ENCODE peak calls at places on chromosome 21, in five cellular contexts. B is H9, K is neuronal stem cell, O is H1, Q is trophoblast cell. P is an unnamed sample.

GRCh38 chr21:35349378-35350080 is 300.4 kb upstream of the RUNX1 start:
- DNase-seq in K (no peak), O (no peak), B (no peak), Q (no peak), P (no peak)

GRCh38 chr21:34669149-34669879 is 520 bp downstream of the CLIC6 start:
- DNase-seq in K (peak; percentile 18), O (no peak), B (no peak), Q (no peak), P (no peak)

GRCh38 chr21:34284613-34285160 is 79.1 kb upstream of the KCNE2 start:
- DNase-seq in O (no peak), K (no peak), Q (no peak), B (no peak), P (no peak)

GRCh38 chr21:24486973-24487372 is 1120.3 kb downstream of the MRPL39 start:
- DNase-seq in Q (no peak), K (no peak), O (no peak), B (no peak), P (no peak)

GRCh38 chr21:44049182-44049581 is 37.1 kb downstream of the TRAPPC10 start:
- DNase-seq in B (no peak), O (no peak), Q (no peak), K (no peak), P (no peak)

GRCh38 chr21:34852438-34852837 is 183.6 kb downstream of the CLIC6 start:
- DNase-seq in O (no peak), K (no peak), B (no peak), Q (no peak), P (peak; percentile 47)

GRCh38 chr21:41616063-41616591 is 108.2 kb upstream of the TMPRSS2 start:
- DNase-seq in B (no peak), Q (no peak), K (no peak), O (no peak), P (no peak)

GRCh38 chr21:22020221-22020620 is 1022.0 kb downstream of the NCAM2 start:
- DNase-seq in B (no peak), Q (no peak), K (no peak), O (no peak), P (no peak)

GRCh38 chr21:16058896-16059295 is 329.1 kb downstream of the USP25 start:
- DNase-seq in B (no peak), O (no peak), K (no peak), Q (no peak), P (no peak)

GRCh38 chr21:39141502-39141901 is 41.7 kb downstream of the PSMG1 start:
- DNase-seq in O (no peak), B (no peak), Q (no peak), K (no peak), P (peak; percentile 59)

GRCh38 chr21:29656504-29657227 is 283.1 kb downstream of the GRIK1 start:
- DNase-seq in B (no peak), K (no peak), O (no peak), Q (no peak), P (peak; percentile 83)

GRCh38 chr21:14263879-14264278 is 47.9 kb downstream of the RBM11 start:
- DNase-seq in K (no peak), Q (no peak), O (no peak), B (no peak), P (no peak)

GRCh38 chr21:15126948-15127347 is 62.1 kb upstream of the NRIP1 start:
- DNase-seq in O (no peak), K (no peak), Q (no peak), B (no peak), P (no peak)

GRCh38 chr21:34693192-34693810 is 24.5 kb downstream of the CLIC6 start:
- DNase-seq in K (peak; percentile 45), O (no peak), B (peak; percentile 43), Q (peak; percentile 43), P (peak; percentile 68)

GRCh38 chr21:17679002-17679600 is 66.4 kb upstream of the BTG3 start:
- DNase-seq in Q (no peak), O (no peak), K (peak; percentile 33), B (no peak), P (peak; percentile 77)

GRCh38 chr21:34344584-34344983 is 19.2 kb upstream of the KCNE2 start:
- DNase-seq in Q (no peak), O (no peak), B (no peak), K (no peak), P (peak; percentile 38)

GRCh38 chr21:15199414-15199813 is 134.6 kb upstream of the NRIP1 start:
- DNase-seq in O (no peak), Q (peak; percentile 89), K (no peak), B (no peak), P (no peak)

GRCh38 chr21:43827015-43827611 is 37.7 kb downstream of the RRP1 start:
- DNase-seq in K (no peak), Q (no peak), B (no peak), O (no peak), P (peak; percentile 61)

GRCh38 chr21:35529141-35529863 is 480.2 kb upstream of the RUNX1 start:
- DNase-seq in O (no peak), Q (no peak), K (no peak), B (no peak), P (peak; percentile 36)

GRCh38 chr21:46550511-46550941 is 54.4 kb downstream of the S100B start:
- DNase-seq in K (no peak), O (no peak), Q (no peak), B (no peak), P (no peak)

GRCh38 chr21:25362375-25363267 is 244.7 kb downstream of the MRPL39 start:
- DNase-seq in O (no peak), B (no peak), Q (no peak), K (no peak), P (no peak)

GRCh38 chr21:34243562-34243961 is 120.2 kb upstream of the KCNE2 start:
- DNase-seq in K (no peak), B (peak; percentile 58), O (no peak), Q (no peak), P (peak; percentile 27)

GRCh38 chr21:29217818-29218252 is 80.9 kb upstream of the BACH1 start:
- DNase-seq in K (no peak), Q (no peak), O (no peak), B (no peak), P (peak; percentile 96)

GRCh38 chr21:35226302-35226701 is 177.2 kb upstream of the RUNX1 start:
- DNase-seq in Q (no peak), B (no peak), O (no peak), K (no peak), P (peak; percentile 68)

DNA sequence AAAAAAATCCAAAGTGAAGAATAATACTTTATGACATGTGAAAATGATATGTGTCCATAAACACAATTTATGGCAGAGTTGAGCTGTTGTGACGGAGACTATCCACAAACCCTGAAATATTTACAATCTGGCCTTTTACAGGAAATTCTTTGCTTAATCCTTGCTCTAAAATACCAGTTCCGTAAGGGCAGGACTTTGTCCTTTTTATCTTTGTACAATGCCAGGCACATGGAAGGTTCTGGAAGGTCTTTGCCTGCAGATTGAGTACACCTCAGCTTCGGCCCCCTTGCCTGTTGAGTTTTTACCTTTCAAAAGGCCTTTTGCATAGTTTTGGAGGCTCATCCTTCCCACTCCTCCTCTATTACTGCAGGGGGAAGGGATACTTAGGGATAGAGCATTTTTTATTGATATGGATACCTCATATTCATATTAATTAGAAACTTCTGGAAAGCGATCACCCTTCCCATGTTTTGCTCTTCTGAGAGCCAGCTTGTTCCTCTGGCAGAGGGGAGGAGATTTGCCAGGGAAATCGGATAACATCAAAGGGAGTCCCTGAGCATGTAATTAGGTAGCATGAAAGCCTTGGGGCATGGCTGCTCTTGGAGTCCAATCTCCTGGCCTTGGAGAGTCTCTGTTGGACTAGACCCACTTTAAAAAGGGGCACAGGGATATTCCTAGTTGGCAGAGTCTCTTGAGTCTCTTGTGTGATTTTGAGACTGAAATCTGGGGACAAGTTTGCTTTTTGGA is 217.1 kb downstream of the KCNJ6 start:
- DNase-seq in B (no peak), O (no peak), K (no peak), Q (no peak), P (no peak)
- H2BK12ac ChIP-seq in B (no peak overlapping the region), O (no peak overlapping the region), K (no peak overlapping the region), Q (no peak overlapping the region), P (no peak overlapping the region)

DNA sequence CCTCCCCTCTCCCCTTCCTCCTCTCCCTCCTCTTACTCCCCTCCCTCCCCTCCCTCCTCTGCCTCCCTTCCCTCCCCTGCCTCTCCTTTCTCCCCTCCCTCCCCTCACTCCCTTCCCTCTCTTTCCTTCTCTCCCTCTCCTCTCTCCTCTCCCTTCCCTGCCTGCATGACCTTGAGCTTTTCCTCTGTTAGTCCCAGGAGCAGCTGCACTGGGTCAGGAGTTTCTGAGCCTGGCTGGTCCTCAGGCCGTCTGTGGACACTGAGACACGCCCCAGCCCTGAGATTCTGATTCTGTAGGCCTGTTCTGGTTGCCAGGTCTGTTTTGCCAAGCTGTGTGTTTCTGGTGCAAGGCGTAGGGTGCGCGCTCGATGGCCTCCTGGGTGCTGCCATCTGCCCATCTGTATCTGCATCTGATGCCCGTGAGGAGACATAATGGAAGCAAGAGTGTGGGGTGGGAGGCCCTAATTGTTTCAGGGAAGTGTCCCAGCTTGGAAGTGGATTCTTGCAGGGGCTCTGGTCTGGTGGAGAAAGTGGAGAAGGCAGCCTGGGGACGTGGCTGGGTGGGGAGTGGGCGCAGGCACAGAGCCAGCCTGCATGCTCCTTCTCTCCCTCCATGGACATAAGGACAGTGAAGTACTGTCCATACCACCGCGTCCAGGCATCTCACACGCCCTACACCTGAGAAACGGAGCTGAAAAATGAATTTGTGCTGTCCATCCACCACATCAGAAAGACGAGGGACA is 97.2 kb downstream of the WDR4 start:
- DNase-seq in Q (no peak), B (no peak), O (no peak), K (no peak), P (no peak)
- H2AK5ac ChIP-seq in Q (peak overlapping the region; percentile 9), B (no peak overlapping the region), O (peak overlapping the region; percentile 77), K (no peak overlapping the region), P (no peak overlapping the region)

GRCh38 chr21:37337179-37337578 is 29.4 kb upstream of the DYRK1A start:
- DNase-seq in B (no peak), Q (no peak), O (no peak), K (no peak), P (no peak)
- H2BK12ac ChIP-seq in B (no peak overlapping the region), Q (no peak overlapping the region), O (no peak overlapping the region), K (no peak overlapping the region), P (no peak overlapping the region)

DNA sequence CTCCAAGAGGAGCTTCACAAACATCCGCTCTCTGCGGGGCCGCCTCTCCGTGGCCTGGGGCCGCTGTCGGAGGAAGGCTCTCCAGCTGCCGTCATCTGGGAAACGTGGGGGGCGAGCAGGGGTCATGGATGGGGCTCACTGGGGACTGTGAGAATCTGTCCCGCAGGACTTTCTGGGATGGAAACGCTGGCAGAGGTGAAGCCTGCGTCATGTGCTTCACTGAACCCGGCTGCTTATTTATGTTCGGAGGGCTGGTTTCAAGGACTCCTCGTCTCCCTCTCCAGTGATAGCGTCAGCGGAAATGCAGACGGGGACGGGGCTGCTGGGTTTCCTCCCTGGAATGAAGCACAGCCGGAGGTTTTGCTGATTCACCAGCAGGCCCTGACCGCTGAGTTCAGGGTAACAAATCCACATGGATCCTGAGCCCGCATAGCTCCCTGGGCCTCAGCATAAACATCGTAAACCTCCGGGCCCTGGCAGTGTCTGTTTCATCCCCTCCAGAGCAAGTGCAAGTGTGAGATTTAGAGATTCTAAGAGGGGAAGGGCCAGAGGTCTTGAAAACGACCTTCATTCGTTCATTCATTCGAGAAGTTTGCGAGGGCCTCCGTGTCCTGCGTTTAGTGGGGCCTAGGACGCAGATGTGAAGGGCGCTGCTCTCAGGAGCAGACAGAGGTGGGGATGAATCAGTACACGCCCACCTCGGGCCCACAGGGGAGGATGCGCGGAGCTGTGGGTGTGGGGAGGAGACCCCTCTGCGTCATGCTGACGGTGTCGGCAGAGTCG is 7.0 kb upstream of the POFUT2 start:
- DNase-seq in O (no peak), K (no peak), Q (peak; percentile 33), B (peak; percentile 74), P (peak; percentile 100)
- H2AK5ac ChIP-seq in O (peak overlapping the region; percentile 10), K (peak overlapping the region; percentile 39), Q (peak overlapping the region; percentile 100), B (no peak overlapping the region), P (peak overlapping the region; percentile 85)